ENCODE peak calls at places on chromosome 22, in nine cellular contexts. I is activated CD8-positive, alpha-beta memory T cell treated with anti-CD3 and anti-CD28 coated beads, Interleukin-2, amount 50 U/mL, for 48 hours; S is mucosa of descending colon; X is stimulated activated CD4-positive, alpha-beta T cell treated with anti-CD3 and anti-CD28 coated beads, Interleukin-1b, Interleukin-23, amount 100 ng/mL, for 1 hour; E is HCT116; J is right atrium auricular region; U is right cardiac atrium; T is stimulated activated naive CD4-positive, alpha-beta T cell; G is AG08395. O is an unnamed sample.
A peak's percentile ranks its signal among the peaks of the same experiment; 100 is the strongest.

GRCh38 chr22:46906326-46907045 is 144.0 kb downstream of the TBC1D22A start:
- DNase-seq in I (no peak), S (no peak), X (no peak), E (no peak), J (no peak), U (no peak), T (no peak), G (no peak), O (no peak)

GRCh38 chr22:19819911-19820879 is 34.5 kb downstream of the GNB1L start:
- DNase-seq in I (peak; percentile 32), S (no peak), X (no peak), E (no peak), J (no peak), U (no peak), T (no peak), G (no peak), O (no peak)

GRCh38 chr22:16562711-16563554 is 29.7 kb downstream of the CCT8L2 start:
- DNase-seq in I (no peak), S (no peak), X (no peak), E (no peak), J (no peak), U (peak; percentile 42), T (no peak), G (no peak), O (no peak)

GRCh38 chr22:40007826-40008710 is 13.3 kb downstream of the FAM83F start:
- DNase-seq in I (no peak), S (no peak), X (no peak), E (no peak), J (no peak), U (no peak), T (no peak), G (no peak), O (no peak)

GRCh38 chr22:37084385-37084784 is 25.1 kb downstream of the TMPRSS6 start:
- DNase-seq in I (no peak), S (no peak), X (no peak), E (no peak), J (no peak), U (peak; percentile 40), T (no peak), G (no peak), O (no peak)

GRCh38 chr22:44409691-44410316 is 88.2 kb downstream of the RTL6 start:
- DNase-seq in I (no peak), S (peak; percentile 12), X (no peak), E (no peak), J (no peak), U (no peak), T (no peak), G (no peak), O (no peak)

GRCh38 chr22:19689408-19689807 is 24.9 kb upstream of the SEPTIN5 start:
- DNase-seq in I (no peak), S (no peak), X (no peak), E (no peak), J (no peak), U (no peak), T (no peak), G (no peak), O (no peak)

GRCh38 chr22:30325065-30325720 is 1.5 kb downstream of the TBC1D10A start:
- DNase-seq in I (no peak), S (no peak), X (no peak), E (no peak), J (peak; percentile 84), U (peak; percentile 63), T (no peak), G (peak; percentile 92), O (peak; percentile 54)

GRCh38 chr22:49011769-49012598 is 815.7 kb downstream of the BRD1 start:
- DNase-seq in I (peak; percentile 39), S (no peak), X (no peak), E (no peak), J (peak; percentile 55), U (no peak), T (no peak), G (no peak), O (no peak)

GRCh38 chr22:31625661-31626426 is 36.2 kb downstream of the PISD start:
- DNase-seq in I (no peak), S (peak; percentile 19), X (no peak), E (no peak), J (no peak), U (peak; percentile 86), T (no peak), G (peak; percentile 33), O (no peak)

GRCh38 chr22:45163074-45163416 is 680 bp upstream of the NUP50 start:
- DNase-seq in I (no peak), S (no peak), X (no peak), E (no peak), J (no peak), U (no peak), T (no peak), G (peak; percentile 39), O (no peak)

GRCh38 chr22:25397616-25398015 is 166.9 kb upstream of the GRK3 start:
- DNase-seq in I (no peak), S (no peak), X (no peak), E (no peak), J (no peak), U (no peak), T (no peak), G (no peak), O (no peak)

GRCh38 chr22:36590441-36591056 is 61.6 kb upstream of the EIF3D start:
- DNase-seq in I (no peak), S (no peak), X (no peak), E (no peak), J (no peak), U (no peak), T (no peak), G (no peak), O (no peak)

GRCh38 chr22:37201066-37201820 is 11.0 kb downstream of the SSTR3 start:
- DNase-seq in I (no peak), S (peak; percentile 24), X (no peak), E (no peak), J (no peak), U (no peak), T (no peak), G (no peak), O (no peak)

GRCh38 chr22:44133161-44133560 is 47.6 kb upstream of the PARVG start:
- DNase-seq in I (no peak), S (no peak), X (no peak), E (no peak), J (no peak), U (no peak), T (no peak), G (no peak), O (no peak)

GRCh38 chr22:44797181-44797720 is 44.9 kb downstream of the ARHGAP8 start:
- DNase-seq in I (no peak), S (no peak), X (no peak), E (no peak), J (no peak), U (no peak), T (no peak), G (no peak), O (no peak)

GRCh38 chr22:47402876-47403525 is 640.6 kb downstream of the TBC1D22A start:
- DNase-seq in I (no peak), S (no peak), X (no peak), E (no peak), J (no peak), U (no peak), T (no peak), G (no peak), O (no peak)

GRCh38 chr22:36808611-36809344 is 8.1 kb downstream of the PVALB start:
- DNase-seq in I (no peak), S (no peak), X (no peak), E (no peak), J (no peak), U (no peak), T (peak; percentile 13), G (no peak), O (no peak)

GRCh38 chr22:37892566-37893338 is 13.3 kb upstream of the MICALL1 start:
- DNase-seq in I (no peak), S (no peak), X (no peak), E (no peak), J (no peak), U (peak; percentile 87), T (no peak), G (no peak), O (no peak)

GRCh38 chr22:50242406-50242949 is 2.3 kb downstream of the TUBGCP6 start:
- DNase-seq in I (no peak), S (no peak), X (no peak), E (no peak), J (no peak), U (no peak), T (no peak), G (no peak), O (no peak)

GRCh38 chr22:37681556-37682049 is 4.5 kb upstream of the NOL12 start:
- DNase-seq in I (peak; percentile 83), S (peak; percentile 86), X (peak; percentile 49), E (peak; percentile 62), J (peak; percentile 78), U (peak; percentile 84), T (peak; percentile 68), G (peak; percentile 76), O (no peak)

GRCh38 chr22:49726022-49726681 is 101.5 kb downstream of the BRD1 start:
- DNase-seq in I (no peak), S (no peak), X (no peak), E (no peak), J (no peak), U (no peak), T (no peak), G (no peak), O (no peak)

GRCh38 chr22:48753752-48754517 is 1073.7 kb downstream of the BRD1 start:
- DNase-seq in I (peak; percentile 35), S (peak; percentile 6), X (no peak), E (no peak), J (peak; percentile 21), U (no peak), T (no peak), G (no peak), O (no peak)

GRCh38 chr22:19488884-19489843 is 9.4 kb downstream of the CDC45 start:
- DNase-seq in I (no peak), S (no peak), X (no peak), E (no peak), J (no peak), U (no peak), T (peak; percentile 10), G (peak; percentile 53), O (no peak)

GRCh38 chr22:30921108-30921507 is 47.5 kb downstream of the MORC2 start:
- DNase-seq in I (no peak), S (no peak), X (no peak), E (no peak), J (no peak), U (no peak), T (no peak), G (no peak), O (no peak)

GRCh38 chr22:40407021-40407761 is 36.8 kb downstream of the SGSM3 start:
- DNase-seq in I (no peak), S (peak; percentile 20), X (no peak), E (no peak), J (no peak), U (no peak), T (no peak), G (no peak), O (no peak)

GRCh38 chr22:43384863-43385262 is 27.0 kb upstream of the MPPED1 start:
- DNase-seq in I (no peak), S (no peak), X (no peak), E (no peak), J (no peak), U (no peak), T (no peak), G (no peak), O (no peak)

GRCh38 chr22:48098243-48098935 is 1335.9 kb downstream of the TBC1D22A start:
- DNase-seq in I (no peak), S (no peak), X (no peak), E (no peak), J (no peak), U (no peak), T (peak; percentile 22), G (no peak), O (no peak)

GRCh38 chr22:37559901-37560681 is at the start of gene CDC42EP1:
- DNase-seq in I (no peak), S (peak; percentile 86), X (no peak), E (no peak), J (no peak), U (peak; percentile 86), T (no peak), G (peak; percentile 79), O (no peak)

GRCh38 chr22:18060646-18061620 is 16.9 kb upstream of the PEX26 start:
- DNase-seq in I (no peak), S (peak; percentile 66), X (no peak), E (no peak), J (no peak), U (no peak), T (no peak), G (peak; percentile 62), O (no peak)

GRCh38 chr22:49440931-49441330 is 386.7 kb downstream of the BRD1 start:
- DNase-seq in I (no peak), S (no peak), X (no peak), E (no peak), J (no peak), U (no peak), T (no peak), G (no peak), O (no peak)

O was measured in keratinocyte.